ENCODE peak calls at places on chromosome X, in ten cellular contexts. One of them, this sample, is unnamed.

GRCh38 chrX:120111611-120112010 is 4.1 kb downstream of the RHOXF1 start:
- DNase-seq in BE2C: no peak
- DNase-seq in astrocyte of the spinal cord: no peak
- DNase-seq in HCT116: no peak
- DNase-seq in lower lobe of right lung: no peak
- DNase-seq in lung: no peak
- DNase-seq in psoas muscle: no peak
- DNase-seq in heart right ventricle: no peak
- DNase-seq in GM10248: no peak
- DNase-seq in transverse colon: no peak
- DNase-seq in this sample: no peak

GRCh38 chrX:2387614-2388239 is 113.0 kb downstream of the DHRSX start:
- DNase-seq in lung: no peak
- DNase-seq in GM10248: no peak
- DNase-seq in psoas muscle: no peak
- DNase-seq in transverse colon: no peak
- DNase-seq in BE2C: no peak
- DNase-seq in heart right ventricle: no peak
- DNase-seq in HCT116: no peak
- DNase-seq in astrocyte of the spinal cord: no peak
- DNase-seq in lower lobe of right lung: no peak
- DNase-seq in this sample: no peak

GRCh38 chrX:123731258-123731986 is 1.4 kb downstream of the THOC2 start:
- DNase-seq in heart right ventricle: no peak
- DNase-seq in GM10248: no peak
- DNase-seq in lung: peak; percentile 37
- DNase-seq in transverse colon: no peak
- DNase-seq in HCT116: no peak
- DNase-seq in BE2C: peak; percentile 21
- DNase-seq in astrocyte of the spinal cord: peak; percentile 25
- DNase-seq in lower lobe of right lung: peak; percentile 59
- DNase-seq in psoas muscle: no peak
- DNase-seq in this sample: no peak

GRCh38 chrX:40153335-40154221 is 55.8 kb upstream of the BCOR start:
- DNase-seq in heart right ventricle: no peak
- DNase-seq in astrocyte of the spinal cord: no peak
- DNase-seq in psoas muscle: peak; percentile 48
- DNase-seq in HCT116: no peak
- DNase-seq in lower lobe of right lung: peak; percentile 65
- DNase-seq in lung: no peak
- DNase-seq in BE2C: peak; percentile 76
- DNase-seq in transverse colon: peak; percentile 68
- DNase-seq in GM10248: peak; percentile 73
- DNase-seq in this sample: peak; percentile 46

GRCh38 chrX:16199343-16199742 is 32.1 kb downstream of the MAGEB17 start:
- DNase-seq in heart right ventricle: no peak
- DNase-seq in BE2C: no peak
- DNase-seq in HCT116: no peak
- DNase-seq in transverse colon: no peak
- DNase-seq in lung: no peak
- DNase-seq in GM10248: no peak
- DNase-seq in psoas muscle: no peak
- DNase-seq in astrocyte of the spinal cord: no peak
- DNase-seq in lower lobe of right lung: no peak
- DNase-seq in this sample: no peak

GRCh38 chrX:6363193-6363592 is 134.5 kb upstream of the NLGN4X start:
- DNase-seq in psoas muscle: no peak
- DNase-seq in heart right ventricle: no peak
- DNase-seq in HCT116: no peak
- DNase-seq in lung: no peak
- DNase-seq in astrocyte of the spinal cord: no peak
- DNase-seq in lower lobe of right lung: no peak
- DNase-seq in BE2C: no peak
- DNase-seq in GM10248: no peak
- DNase-seq in transverse colon: no peak
- DNase-seq in this sample: no peak

GRCh38 chrX:71543316-71543715 is 10.4 kb downstream of the OGT start:
- DNase-seq in HCT116: no peak
- DNase-seq in psoas muscle: no peak
- DNase-seq in BE2C: no peak
- DNase-seq in transverse colon: no peak
- DNase-seq in lower lobe of right lung: no peak
- DNase-seq in astrocyte of the spinal cord: peak; percentile 41
- DNase-seq in GM10248: no peak
- DNase-seq in lung: no peak
- DNase-seq in heart right ventricle: no peak
- DNase-seq in this sample: no peak

GRCh38 chrX:40966204-40966820 is 118.9 kb upstream of the USP9X start:
- DNase-seq in psoas muscle: no peak
- DNase-seq in BE2C: no peak
- DNase-seq in transverse colon: no peak
- DNase-seq in astrocyte of the spinal cord: no peak
- DNase-seq in lung: no peak
- DNase-seq in lower lobe of right lung: no peak
- DNase-seq in GM10248: no peak
- DNase-seq in HCT116: no peak
- DNase-seq in heart right ventricle: no peak
- DNase-seq in this sample: no peak

GRCh38 chrX:151402719-151403390 is 5.8 kb downstream of the VMA21 start:
- DNase-seq in HCT116: no peak
- DNase-seq in psoas muscle: peak; percentile 39
- DNase-seq in astrocyte of the spinal cord: no peak
- DNase-seq in BE2C: peak; percentile 53
- DNase-seq in heart right ventricle: peak; percentile 18
- DNase-seq in lung: no peak
- DNase-seq in GM10248: no peak
- DNase-seq in lower lobe of right lung: peak; percentile 42
- DNase-seq in transverse colon: no peak
- DNase-seq in this sample: no peak

GRCh38 chrX:151870603-151871002 is 42.1 kb upstream of the MAGEA4 start:
- DNase-seq in transverse colon: no peak
- DNase-seq in heart right ventricle: no peak
- DNase-seq in GM10248: no peak
- DNase-seq in BE2C: no peak
- DNase-seq in HCT116: peak; percentile 13
- DNase-seq in astrocyte of the spinal cord: peak; percentile 84
- DNase-seq in lung: no peak
- DNase-seq in psoas muscle: no peak
- DNase-seq in lower lobe of right lung: no peak
- DNase-seq in this sample: no peak

GRCh38 chrX:107579956-107580355 is 48.4 kb upstream of the PRPS1 start:
- DNase-seq in psoas muscle: no peak
- DNase-seq in HCT116: no peak
- DNase-seq in lower lobe of right lung: no peak
- DNase-seq in lung: no peak
- DNase-seq in astrocyte of the spinal cord: no peak
- DNase-seq in GM10248: no peak
- DNase-seq in heart right ventricle: no peak
- DNase-seq in transverse colon: no peak
- DNase-seq in BE2C: no peak
- DNase-seq in this sample: no peak

GRCh38 chrX:10155137-10155536 is 1.6 kb upstream of the CLCN4 start:
- DNase-seq in BE2C: no peak
- DNase-seq in astrocyte of the spinal cord: no peak
- DNase-seq in GM10248: no peak
- DNase-seq in lung: no peak
- DNase-seq in psoas muscle: no peak
- DNase-seq in HCT116: no peak
- DNase-seq in heart right ventricle: no peak
- DNase-seq in lower lobe of right lung: no peak
- DNase-seq in transverse colon: no peak
- DNase-seq in this sample: no peak

GRCh38 chrX:102154900-102155805 is 624 bp downstream of the BEX5 start:
- DNase-seq in GM10248: no peak
- DNase-seq in lung: peak; percentile 28
- DNase-seq in transverse colon: peak; percentile 13
- DNase-seq in psoas muscle: no peak
- DNase-seq in heart right ventricle: no peak
- DNase-seq in HCT116: no peak
- DNase-seq in astrocyte of the spinal cord: no peak
- DNase-seq in lower lobe of right lung: no peak
- DNase-seq in BE2C: no peak
- DNase-seq in this sample: no peak

GRCh38 chrX:56253832-56254703 is 21.9 kb downstream of the KLF8 start:
- DNase-seq in psoas muscle: no peak
- DNase-seq in HCT116: no peak
- DNase-seq in transverse colon: no peak
- DNase-seq in lower lobe of right lung: no peak
- DNase-seq in lung: no peak
- DNase-seq in astrocyte of the spinal cord: no peak
- DNase-seq in GM10248: no peak
- DNase-seq in BE2C: no peak
- DNase-seq in heart right ventricle: no peak
- DNase-seq in this sample: no peak

DNA sequence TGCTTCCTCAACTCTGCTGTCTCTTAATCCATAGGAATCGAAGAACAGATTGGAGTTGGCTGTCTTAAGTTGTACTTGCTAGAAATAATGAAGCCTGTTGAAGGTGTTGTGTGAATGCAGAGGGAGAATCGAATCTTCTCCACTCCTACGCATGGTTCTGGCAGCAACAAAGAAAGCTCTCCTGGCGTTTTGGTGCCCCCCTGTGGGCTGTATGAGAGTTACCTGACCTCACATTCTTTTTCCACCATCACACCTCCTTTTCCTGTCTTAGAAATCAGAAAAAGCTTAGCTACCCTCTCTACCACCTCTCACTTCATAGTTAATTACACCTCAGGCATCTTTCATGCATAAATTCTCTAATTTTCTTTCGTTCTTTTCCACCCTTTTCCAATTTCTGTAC is 16.3 kb downstream of the KLF8 start:
- DNase-seq in HCT116: peak; percentile 21
- DNase-seq in heart right ventricle: peak; percentile 26
- DNase-seq in astrocyte of the spinal cord: peak; percentile 33
- DNase-seq in transverse colon: peak; percentile 64
- DNase-seq in GM10248: peak; percentile 53
- DNase-seq in lower lobe of right lung: peak; percentile 47
- DNase-seq in BE2C: peak; percentile 40
- DNase-seq in psoas muscle: peak; percentile 34
- DNase-seq in lung: peak; percentile 43
- DNase-seq in this sample: peak; percentile 30
- TF ChIP-seq CTCF in HCT116: peak; percentile 59
- TF ChIP-seq CTCF in heart right ventricle: peak; percentile 54
- TF ChIP-seq CTCF in astrocyte of the spinal cord: peak; percentile 59
- TF ChIP-seq CTCF in transverse colon: peak; percentile 55
- TF ChIP-seq CTCF in GM10248: peak; percentile 54
- TF ChIP-seq CTCF in lower lobe of right lung: peak; percentile 58
- TF ChIP-seq CTCF in BE2C: peak; percentile 67
- TF ChIP-seq CTCF in psoas muscle: peak; percentile 67
- TF ChIP-seq CTCF in lung: peak; percentile 42
- TF ChIP-seq CTCF in this sample: peak; percentile 75

GRCh38 chrX:135295238-135295943 is 13.9 kb upstream of the ETDC start:
- DNase-seq in lower lobe of right lung: peak; percentile 65
- DNase-seq in astrocyte of the spinal cord: peak; percentile 44
- DNase-seq in lung: peak; percentile 33
- DNase-seq in HCT116: no peak
- DNase-seq in GM10248: peak; percentile 62
- DNase-seq in psoas muscle: peak; percentile 25
- DNase-seq in BE2C: peak; percentile 66
- DNase-seq in heart right ventricle: peak; percentile 29
- DNase-seq in transverse colon: peak; percentile 19
- DNase-seq in this sample: peak; percentile 40
- TF ChIP-seq CTCF in lower lobe of right lung: no peak
- TF ChIP-seq CTCF in astrocyte of the spinal cord: peak; percentile 41
- TF ChIP-seq CTCF in lung: no peak
- TF ChIP-seq CTCF in HCT116: no peak
- TF ChIP-seq CTCF in GM10248: peak; percentile 20
- TF ChIP-seq CTCF in psoas muscle: no peak
- TF ChIP-seq CTCF in BE2C: peak; percentile 42
- TF ChIP-seq CTCF in heart right ventricle: no peak
- TF ChIP-seq CTCF in transverse colon: no peak
- TF ChIP-seq CTCF in this sample: peak; percentile 44

GRCh38 chrX:118675966-118676349 is 51.4 kb upstream of the IL13RA1 start:
- DNase-seq in GM10248: no peak
- DNase-seq in lung: no peak
- DNase-seq in lower lobe of right lung: no peak
- DNase-seq in transverse colon: no peak
- DNase-seq in heart right ventricle: no peak
- DNase-seq in psoas muscle: no peak
- DNase-seq in BE2C: no peak
- DNase-seq in HCT116: no peak
- DNase-seq in astrocyte of the spinal cord: no peak
- DNase-seq in this sample: no peak

GRCh38 chrX:118682258-118683014 is 45.0 kb upstream of the IL13RA1 start:
- DNase-seq in heart right ventricle: no peak
- DNase-seq in psoas muscle: no peak
- DNase-seq in GM10248: no peak
- DNase-seq in transverse colon: no peak
- DNase-seq in astrocyte of the spinal cord: no peak
- DNase-seq in BE2C: no peak
- DNase-seq in lung: no peak
- DNase-seq in HCT116: no peak
- DNase-seq in lower lobe of right lung: no peak
- DNase-seq in this sample: no peak

GRCh38 chrX:118675336-118675965 is 52.0 kb upstream of the IL13RA1 start:
- DNase-seq in HCT116: no peak
- DNase-seq in lung: no peak
- DNase-seq in transverse colon: no peak
- DNase-seq in BE2C: no peak
- DNase-seq in lower lobe of right lung: no peak
- DNase-seq in psoas muscle: no peak
- DNase-seq in astrocyte of the spinal cord: no peak
- DNase-seq in GM10248: no peak
- DNase-seq in heart right ventricle: no peak
- DNase-seq in this sample: no peak

GRCh38 chrX:118679290-118679689 is 48.1 kb upstream of the IL13RA1 start:
- DNase-seq in heart right ventricle: no peak
- DNase-seq in lung: no peak
- DNase-seq in BE2C: no peak
- DNase-seq in HCT116: no peak
- DNase-seq in lower lobe of right lung: no peak
- DNase-seq in GM10248: no peak
- DNase-seq in psoas muscle: no peak
- DNase-seq in transverse colon: no peak
- DNase-seq in astrocyte of the spinal cord: no peak
- DNase-seq in this sample: no peak

DNA sequence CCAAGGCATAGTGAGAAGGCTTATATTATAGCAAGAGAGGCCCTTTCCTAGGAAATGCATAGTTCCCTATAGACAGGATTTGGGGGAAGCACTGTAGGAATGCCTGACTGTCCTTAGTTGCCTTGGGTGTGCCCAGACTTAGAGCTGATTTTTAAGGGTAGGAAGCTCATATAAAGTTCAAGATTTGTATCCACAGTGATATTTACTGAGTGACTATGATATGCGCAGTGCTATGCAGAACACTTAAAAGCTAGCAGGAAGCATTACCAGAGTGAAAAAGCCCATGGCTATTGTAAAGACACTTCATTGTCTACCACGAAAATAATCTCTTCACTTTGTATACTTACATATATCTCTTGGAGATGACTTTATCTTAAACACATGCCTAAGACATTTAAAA is 50.1 kb upstream of the IL13RA1 start:
- DNase-seq in astrocyte of the spinal cord: no peak
- DNase-seq in heart right ventricle: no peak
- DNase-seq in GM10248: no peak
- DNase-seq in HCT116: no peak
- DNase-seq in transverse colon: no peak
- DNase-seq in lower lobe of right lung: no peak
- DNase-seq in BE2C: no peak
- DNase-seq in lung: no peak
- DNase-seq in psoas muscle: no peak
- DNase-seq in this sample: no peak
- TF ChIP-seq CTCF in astrocyte of the spinal cord: no peak
- TF ChIP-seq CTCF in heart right ventricle: no peak
- TF ChIP-seq CTCF in GM10248: no peak
- TF ChIP-seq CTCF in HCT116: no peak
- TF ChIP-seq CTCF in transverse colon: no peak
- TF ChIP-seq CTCF in lower lobe of right lung: no peak
- TF ChIP-seq CTCF in BE2C: no peak
- TF ChIP-seq CTCF in lung: no peak
- TF ChIP-seq CTCF in psoas muscle: no peak
- TF ChIP-seq CTCF in this sample: no peak

GRCh38 chrX:19659929-19660328 is 144.6 kb upstream of the MAP3K15 start:
- DNase-seq in HCT116: no peak
- DNase-seq in BE2C: no peak
- DNase-seq in lower lobe of right lung: no peak
- DNase-seq in GM10248: no peak
- DNase-seq in psoas muscle: no peak
- DNase-seq in transverse colon: no peak
- DNase-seq in astrocyte of the spinal cord: no peak
- DNase-seq in heart right ventricle: no peak
- DNase-seq in lung: no peak
- DNase-seq in this sample: no peak
- TF ChIP-seq CTCF in HCT116: peak; percentile 8
- TF ChIP-seq CTCF in BE2C: no peak
- TF ChIP-seq CTCF in lower lobe of right lung: no peak
- TF ChIP-seq CTCF in GM10248: no peak
- TF ChIP-seq CTCF in psoas muscle: no peak
- TF ChIP-seq CTCF in transverse colon: no peak
- TF ChIP-seq CTCF in astrocyte of the spinal cord: no peak
- TF ChIP-seq CTCF in heart right ventricle: no peak
- TF ChIP-seq CTCF in lung: no peak
- TF ChIP-seq CTCF in this sample: no peak

This sample was measured in neural crest cell.